ENCODE peak calls at places on chromosome 5, in eight cellular contexts. W is naive thymus-derived CD8-positive, alpha-beta T cell; C is activated B cell treated with CpG ODN at 0.5 μM for 24 hours; M is activated CD8-positive, alpha-beta memory T cell treated with anti-CD3 and anti-CD28 coated beads, Interleukin-2, amount 10 ng/mL, durations not matched to agents 7 days and 5 days; Q is PC-3; L is Panc1; Y is stimulated activated naive CD8-positive, alpha-beta T cell treated with anti-CD3 and anti-CD28 coated beads, Interleukin-15, Interleukin-2, amounts not matched to agents 100 U/mL and 50 U/mL, for 24 hours; O is CD4-positive, alpha-beta T cell. T is an unnamed sample.
A peak's percentile ranks its signal among the peaks of the same experiment; 100 is the strongest.

GRCh38 chr5:2901511-2901910 is 150.0 kb upstream of the IRX2 start:
- ATAC-seq in C (no peak), W (no peak), Q (no peak), M (no peak), O (no peak), Y (no peak), L (no peak), T (no peak)

GRCh38 chr5:159450417-159450816 is 120.1 kb upstream of the IL12B start:
- ATAC-seq in Q (no peak), L (peak; percentile 33), Y (no peak), C (no peak), M (no peak), W (no peak), O (no peak), T (no peak)

GRCh38 chr5:119382167-119382566 is 26.3 kb downstream of the TNFAIP8 start:
- ATAC-seq in O (no peak), L (no peak), W (no peak), C (no peak), M (no peak), Q (no peak), Y (no peak), T (no peak)

GRCh38 chr5:124060413-124061095 is 548.6 kb downstream of the CSNK1G3 start:
- ATAC-seq in L (no peak), O (no peak), M (no peak), C (no peak), W (no peak), Y (no peak), Q (no peak), T (no peak)

GRCh38 chr5:91381134-91381773 is 1.9 kb downstream of the ARRDC3 start:
- ATAC-seq in Y (no peak), Q (no peak), M (no peak), C (no peak), O (no peak), L (no peak), W (no peak), T (no peak)

GRCh38 chr5:66981705-66982387 is 214.8 kb downstream of the CD180 start:
- ATAC-seq in W (no peak), C (no peak), Y (no peak), Q (peak; percentile 46), L (no peak), M (no peak), O (no peak), T (no peak)

GRCh38 chr5:8363133-8363532 is 494.2 kb downstream of the MTRR start:
- ATAC-seq in O (no peak), C (no peak), Y (no peak), Q (peak; percentile 95), W (no peak), L (no peak), M (no peak), T (no peak)

GRCh38 chr5:172550096-172550765 is 90.8 kb upstream of the NEURL1B start:
- ATAC-seq in W (no peak), L (no peak), Y (no peak), C (no peak), O (no peak), M (no peak), Q (no peak), T (no peak)

GRCh38 chr5:164204338-164204946 is 699.0 kb downstream of the MAT2B start:
- ATAC-seq in C (no peak), O (no peak), L (no peak), W (no peak), M (no peak), Q (peak; percentile 52), Y (no peak), T (no peak)

GRCh38 chr5:130529111-130529510 is 624.8 kb downstream of the CHSY3 start:
- ATAC-seq in C (no peak), Q (no peak), Y (no peak), M (no peak), W (no peak), L (no peak), O (no peak), T (no peak)

GRCh38 chr5:100595152-100595811 is 60.1 kb downstream of the FAM174A start:
- ATAC-seq in M (no peak), Q (peak; percentile 99), O (no peak), C (no peak), Y (no peak), W (no peak), L (peak; percentile 91), T (peak; percentile 86)

GRCh38 chr5:83554133-83554532 is 82.6 kb downstream of the VCAN start:
- ATAC-seq in C (no peak), M (no peak), W (no peak), L (no peak), Y (no peak), Q (no peak), O (no peak), T (no peak)

GRCh38 chr5:15693036-15693728 is 193.2 kb downstream of the FBXL7 start:
- ATAC-seq in C (no peak), Y (no peak), W (no peak), O (no peak), M (no peak), L (no peak), Q (no peak), T (no peak)

GRCh38 chr5:35785601-35786085 is 71.0 kb upstream of the IL7R start:
- ATAC-seq in M (peak; percentile 75), Y (peak; percentile 92), L (no peak), O (peak; percentile 71), W (peak; percentile 60), Q (peak; percentile 24), C (no peak), T (no peak)

GRCh38 chr5:150045512-150045911 is 40.8 kb downstream of the CSF1R start:
- ATAC-seq in M (peak; percentile 9), Q (no peak), L (peak; percentile 35), W (no peak), Y (no peak), C (no peak), O (no peak), T (no peak)

GRCh38 chr5:64384761-64385160 is 121.1 kb upstream of the RGS7BP start:
- ATAC-seq in O (no peak), M (no peak), C (no peak), Q (peak; percentile 85), W (no peak), Y (no peak), L (no peak), T (no peak)

GRCh38 chr5:136924490-136924889 is 559.1 kb upstream of the TRPC7 start:
- ATAC-seq in M (no peak), C (no peak), L (no peak), W (no peak), Y (no peak), Q (no peak), O (no peak), T (no peak)

GRCh38 chr5:139416651-139417050 is 12.8 kb upstream of the SPATA24 start:
- ATAC-seq in M (no peak), Y (no peak), C (no peak), Q (no peak), O (no peak), L (peak; percentile 20), W (no peak), T (peak; percentile 35)

GRCh38 chr5:30368064-30368463 is 825.4 kb upstream of the CDH6 start:
- ATAC-seq in Y (no peak), M (no peak), C (no peak), W (no peak), L (no peak), O (no peak), Q (peak; percentile 61), T (no peak)

GRCh38 chr5:15373151-15373550 is 126.8 kb upstream of the FBXL7 start:
- ATAC-seq in O (no peak), W (no peak), L (no peak), Y (no peak), M (no peak), Q (no peak), C (no peak), T (no peak)

GRCh38 chr5:147822686-147823491 is 8.6 kb downstream of the SPINK1 start:
- ATAC-seq in Y (peak; percentile 72), Q (peak; percentile 71), C (peak; percentile 72), O (peak; percentile 67), W (peak; percentile 44), M (peak; percentile 80), L (peak; percentile 78), T (peak; percentile 78)

GRCh38 chr5:178207183-178207916 is 3.0 kb downstream of the HNRNPAB start:
- ATAC-seq in M (no peak), Y (no peak), L (no peak), Q (peak; percentile 43), O (no peak), C (no peak), W (no peak), T (peak; percentile 44)

GRCh38 chr5:120293796-120294195 is 170.3 kb upstream of the PRR16 start:
- ATAC-seq in Q (peak; percentile 86), W (no peak), Y (no peak), O (no peak), L (no peak), M (no peak), C (no peak), T (no peak)

GRCh38 chr5:77333036-77333435 is 122.6 kb downstream of the PDE8B start:
- ATAC-seq in C (no peak), Y (no peak), Q (no peak), M (no peak), O (no peak), L (no peak), W (no peak), T (no peak)

GRCh38 chr5:149837680-149838269 is 106.8 kb downstream of the PDE6A start:
- ATAC-seq in L (peak; percentile 94), Y (no peak), C (peak; percentile 18), M (no peak), W (no peak), O (no peak), Q (peak; percentile 87), T (peak; percentile 66)